ENCODE peak calls at places on chromosome 21, in five cellular contexts. One of them, this sample, is unnamed.

GRCh38 chr21:41318218-41318617 is 1.6 kb downstream of the FAM3B start:
- DNase-seq in H9: no peak
- DNase-seq in trophoblast cell: no peak
- DNase-seq in mesenchymal stem cell: no peak
- DNase-seq in neuronal stem cell: no peak
- DNase-seq in this sample: no peak

GRCh38 chr21:32278068-32278467 is 781 bp downstream of the MIS18A start:
- DNase-seq in trophoblast cell: no peak
- DNase-seq in mesenchymal stem cell: peak; percentile 30
- DNase-seq in neuronal stem cell: no peak
- DNase-seq in H9: no peak
- DNase-seq in this sample: no peak

GRCh38 chr21:41120997-41121396 is 47.0 kb upstream of the BACE2 start:
- DNase-seq in mesenchymal stem cell: no peak
- DNase-seq in trophoblast cell: no peak
- DNase-seq in H9: no peak
- DNase-seq in neuronal stem cell: no peak
- DNase-seq in this sample: no peak

GRCh38 chr21:45601551-45601950 is 42.0 kb upstream of the PCBP3 start:
- DNase-seq in mesenchymal stem cell: no peak
- DNase-seq in neuronal stem cell: no peak
- DNase-seq in H9: peak; percentile 7
- DNase-seq in trophoblast cell: no peak
- DNase-seq in this sample: no peak

GRCh38 chr21:45957986-45958610 is 23.5 kb upstream of the COL6A1 start:
- DNase-seq in H9: no peak
- DNase-seq in trophoblast cell: no peak
- DNase-seq in neuronal stem cell: no peak
- DNase-seq in mesenchymal stem cell: no peak
- DNase-seq in this sample: no peak

GRCh38 chr21:41739011-41739410 is 27.8 kb downstream of the RIPK4 start:
- DNase-seq in trophoblast cell: no peak
- DNase-seq in neuronal stem cell: no peak
- DNase-seq in mesenchymal stem cell: no peak
- DNase-seq in H9: no peak
- DNase-seq in this sample: no peak

GRCh38 chr21:31332525-31332924 is 11.5 kb downstream of the TIAM1 start:
- DNase-seq in mesenchymal stem cell: no peak
- DNase-seq in neuronal stem cell: no peak
- DNase-seq in H9: no peak
- DNase-seq in trophoblast cell: no peak
- DNase-seq in this sample: no peak

GRCh38 chr21:42038826-42039425 is 28.8 kb upstream of the ZBTB21 start:
- DNase-seq in H9: no peak
- DNase-seq in mesenchymal stem cell: peak; percentile 65
- DNase-seq in neuronal stem cell: no peak
- DNase-seq in trophoblast cell: no peak
- DNase-seq in this sample: no peak

GRCh38 chr21:16192900-16193299 is 463.1 kb downstream of the USP25 start:
- DNase-seq in neuronal stem cell: no peak
- DNase-seq in trophoblast cell: no peak
- DNase-seq in mesenchymal stem cell: no peak
- DNase-seq in H9: no peak
- DNase-seq in this sample: no peak

GRCh38 chr21:39499156-39499555 is 47.4 kb downstream of the SH3BGR start:
- DNase-seq in mesenchymal stem cell: no peak
- DNase-seq in trophoblast cell: no peak
- DNase-seq in H9: no peak
- DNase-seq in neuronal stem cell: no peak
- DNase-seq in this sample: no peak

GRCh38 chr21:40976198-40977114 is 129.5 kb upstream of the DSCAM start:
- DNase-seq in trophoblast cell: peak; percentile 8
- DNase-seq in H9: no peak
- DNase-seq in mesenchymal stem cell: no peak
- DNase-seq in neuronal stem cell: no peak
- DNase-seq in this sample: no peak

GRCh38 chr21:32648165-32648564 is 36.0 kb upstream of the CFAP298 start:
- DNase-seq in H9: no peak
- DNase-seq in neuronal stem cell: no peak
- DNase-seq in mesenchymal stem cell: no peak
- DNase-seq in trophoblast cell: no peak
- DNase-seq in this sample: no peak

GRCh38 chr21:21816778-21817177 is 818.6 kb downstream of the NCAM2 start:
- DNase-seq in H9: no peak
- DNase-seq in mesenchymal stem cell: no peak
- DNase-seq in neuronal stem cell: no peak
- DNase-seq in trophoblast cell: no peak
- DNase-seq in this sample: no peak

GRCh38 chr21:32302560-32302959 is 3.9 kb downstream of the MRAP start:
- DNase-seq in neuronal stem cell: no peak
- DNase-seq in trophoblast cell: no peak
- DNase-seq in H9: no peak
- DNase-seq in mesenchymal stem cell: no peak
- DNase-seq in this sample: no peak

GRCh38 chr21:9735421-9735961 is 785.9 kb upstream of the TPTE start:
- DNase-seq in H9: no peak
- DNase-seq in neuronal stem cell: no peak
- DNase-seq in mesenchymal stem cell: no peak
- DNase-seq in trophoblast cell: no peak
- DNase-seq in this sample: no peak

GRCh38 chr21:41974752-41975053 is 20.9 kb upstream of the C2CD2 start:
- DNase-seq in mesenchymal stem cell: no peak
- DNase-seq in trophoblast cell: no peak
- DNase-seq in H9: no peak
- DNase-seq in neuronal stem cell: no peak
- DNase-seq in this sample: no peak

GRCh38 chr21:21731626-21732025 is 733.4 kb downstream of the NCAM2 start:
- DNase-seq in H9: no peak
- DNase-seq in trophoblast cell: no peak
- DNase-seq in mesenchymal stem cell: no peak
- DNase-seq in neuronal stem cell: no peak
- DNase-seq in this sample: no peak

GRCh38 chr21:16179732-16180131 is 449.9 kb downstream of the USP25 start:
- DNase-seq in H9: no peak
- DNase-seq in trophoblast cell: no peak
- DNase-seq in neuronal stem cell: no peak
- DNase-seq in mesenchymal stem cell: peak; percentile 10
- DNase-seq in this sample: no peak

GRCh38 chr21:33057385-33057940 is 12.5 kb upstream of the OLIG1 start:
- DNase-seq in neuronal stem cell: no peak
- DNase-seq in mesenchymal stem cell: no peak
- DNase-seq in trophoblast cell: no peak
- DNase-seq in H9: no peak
- DNase-seq in this sample: no peak

GRCh38 chr21:38955495-38955894 is 149.8 kb downstream of the ETS2 start:
- DNase-seq in neuronal stem cell: no peak
- DNase-seq in H9: no peak
- DNase-seq in trophoblast cell: no peak
- DNase-seq in mesenchymal stem cell: peak; percentile 59
- DNase-seq in this sample: no peak

GRCh38 chr21:41659791-41660560 is 106.9 kb downstream of the RIPK4 start:
- DNase-seq in trophoblast cell: peak; percentile 25
- DNase-seq in mesenchymal stem cell: no peak
- DNase-seq in neuronal stem cell: no peak
- DNase-seq in H9: no peak
- DNase-seq in this sample: no peak

GRCh38 chr21:16389622-16390021 is 659.8 kb downstream of the USP25 start:
- DNase-seq in trophoblast cell: no peak
- DNase-seq in neuronal stem cell: no peak
- DNase-seq in H9: no peak
- DNase-seq in mesenchymal stem cell: no peak
- DNase-seq in this sample: no peak

GRCh38 chr21:43208561-43209332 is 39.9 kb downstream of the CRYAA start:
- DNase-seq in H9: peak; percentile 31
- DNase-seq in neuronal stem cell: no peak
- DNase-seq in trophoblast cell: no peak
- DNase-seq in mesenchymal stem cell: no peak
- DNase-seq in this sample: no peak

GRCh38 chr21:41777934-41778815 is 11.3 kb upstream of the RIPK4 start:
- DNase-seq in neuronal stem cell: peak; percentile 82
- DNase-seq in mesenchymal stem cell: peak; percentile 75
- DNase-seq in H9: peak; percentile 95
- DNase-seq in trophoblast cell: peak; percentile 99
- DNase-seq in this sample: peak; percentile 97

GRCh38 chr21:15121655-15122120 is 56.9 kb upstream of the NRIP1 start:
- DNase-seq in trophoblast cell: no peak
- DNase-seq in mesenchymal stem cell: peak; percentile 45
- DNase-seq in neuronal stem cell: no peak
- DNase-seq in H9: peak; percentile 28
- DNase-seq in this sample: no peak

GRCh38 chr21:15496896-15497295 is 232.9 kb upstream of the USP25 start:
- DNase-seq in H9: no peak
- DNase-seq in neuronal stem cell: no peak
- DNase-seq in mesenchymal stem cell: no peak
- DNase-seq in trophoblast cell: no peak
- DNase-seq in this sample: no peak

GRCh38 chr21:15820857-15821256 is 91.1 kb downstream of the USP25 start:
- DNase-seq in trophoblast cell: no peak
- DNase-seq in H9: no peak
- DNase-seq in neuronal stem cell: no peak
- DNase-seq in mesenchymal stem cell: no peak
- DNase-seq in this sample: no peak

GRCh38 chr21:14773777-14774345 is 227.7 kb upstream of the SAMSN1 start:
- DNase-seq in H9: peak; percentile 68
- DNase-seq in mesenchymal stem cell: peak; percentile 6
- DNase-seq in trophoblast cell: peak; percentile 71
- DNase-seq in neuronal stem cell: peak; percentile 23
- DNase-seq in this sample: peak; percentile 23

GRCh38 chr21:46093668-46094400 is 4.1 kb upstream of the COL6A2 start:
- DNase-seq in H9: peak; percentile 28
- DNase-seq in neuronal stem cell: no peak
- DNase-seq in mesenchymal stem cell: no peak
- DNase-seq in trophoblast cell: no peak
- DNase-seq in this sample: no peak

GRCh38 chr21:19261731-19262367 is 858.3 kb upstream of the TMPRSS15 start:
- DNase-seq in neuronal stem cell: no peak
- DNase-seq in H9: no peak
- DNase-seq in trophoblast cell: no peak
- DNase-seq in mesenchymal stem cell: no peak
- DNase-seq in this sample: no peak

GRCh38 chr21:32653326-32653901 is 41.2 kb upstream of the CFAP298 start:
- DNase-seq in H9: peak; percentile 35
- DNase-seq in trophoblast cell: peak; percentile 55
- DNase-seq in mesenchymal stem cell: peak; percentile 29
- DNase-seq in neuronal stem cell: peak; percentile 5
- DNase-seq in this sample: no peak

GRCh38 chr21:38679531-38679930 is 126.2 kb upstream of the ETS2 start:
- DNase-seq in trophoblast cell: peak; percentile 14
- DNase-seq in neuronal stem cell: no peak
- DNase-seq in H9: no peak
- DNase-seq in mesenchymal stem cell: peak; percentile 86
- DNase-seq in this sample: no peak

GRCh38 chr21:45367402-45368351 is 37.3 kb upstream of the COL18A1 start:
- DNase-seq in H9: no peak
- DNase-seq in mesenchymal stem cell: no peak
- DNase-seq in neuronal stem cell: no peak
- DNase-seq in trophoblast cell: no peak
- DNase-seq in this sample: no peak

GRCh38 chr21:36028127-36029069 is 31.9 kb downstream of the SETD4 start:
- DNase-seq in trophoblast cell: peak; percentile 89
- DNase-seq in H9: peak; percentile 86
- DNase-seq in neuronal stem cell: peak; percentile 81
- DNase-seq in mesenchymal stem cell: peak; percentile 66
- DNase-seq in this sample: peak; percentile 50

GRCh38 chr21:31268090-31268489 is 76.0 kb downstream of the TIAM1 start:
- DNase-seq in trophoblast cell: no peak
- DNase-seq in neuronal stem cell: no peak
- DNase-seq in mesenchymal stem cell: no peak
- DNase-seq in H9: no peak
- DNase-seq in this sample: no peak

GRCh38 chr21:44338971-44339910 is at the start of gene CFAP410:
- DNase-seq in H9: peak; percentile 96
- DNase-seq in trophoblast cell: peak; percentile 97
- DNase-seq in mesenchymal stem cell: peak; percentile 95
- DNase-seq in neuronal stem cell: peak; percentile 95
- DNase-seq in this sample: peak; percentile 84
- H3K14ac ChIP-seq in H9: peak within 1 kb of the TSS; percentile 79
- H3K14ac ChIP-seq in trophoblast cell: peak within 1 kb of the TSS; percentile 87
- H3K14ac ChIP-seq in mesenchymal stem cell: peak within 1 kb of the TSS; percentile 16
- H3K14ac ChIP-seq in neuronal stem cell: peak within 1 kb of the TSS; percentile 50
- H3K14ac ChIP-seq in this sample: no peak within 1 kb of the TSS

DNA sequence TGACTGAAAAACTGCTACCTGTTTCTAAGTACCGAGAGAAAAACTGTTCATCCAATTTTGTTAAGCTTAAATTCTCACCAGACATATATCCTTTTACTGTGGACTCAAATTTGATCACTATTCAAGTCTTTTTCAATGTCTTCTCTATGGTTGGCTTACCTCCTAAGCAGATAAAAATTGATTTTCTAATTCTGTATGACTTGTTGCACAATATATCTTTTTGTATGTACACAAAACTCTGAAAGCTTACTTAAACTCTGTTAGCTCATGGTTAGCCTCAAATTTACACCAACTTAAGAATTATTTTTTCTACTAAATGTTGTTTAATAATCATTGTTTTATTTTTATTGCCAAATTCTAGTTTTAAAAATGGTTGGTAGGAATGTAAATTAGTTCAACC is 715.4 kb downstream of the LTN1 start:
- DNase-seq in H9: no peak
- DNase-seq in neuronal stem cell: no peak
- DNase-seq in trophoblast cell: no peak
- DNase-seq in mesenchymal stem cell: no peak
- DNase-seq in this sample: no peak
- H2BK12ac ChIP-seq in H9: no peak overlapping the region
- H2BK12ac ChIP-seq in neuronal stem cell: no peak overlapping the region
- H2BK12ac ChIP-seq in trophoblast cell: no peak overlapping the region
- H2BK12ac ChIP-seq in mesenchymal stem cell: no peak overlapping the region
- H2BK12ac ChIP-seq in this sample: no peak overlapping the region

GRCh38 chr21:28473530-28474225 is 519.0 kb downstream of the LTN1 start:
- DNase-seq in mesenchymal stem cell: no peak
- DNase-seq in H9: no peak
- DNase-seq in trophoblast cell: no peak
- DNase-seq in neuronal stem cell: no peak
- DNase-seq in this sample: no peak
- H3K14ac ChIP-seq in mesenchymal stem cell: no peak overlapping the region
- H3K14ac ChIP-seq in H9: no peak overlapping the region
- H3K14ac ChIP-seq in trophoblast cell: no peak overlapping the region
- H3K14ac ChIP-seq in neuronal stem cell: no peak overlapping the region
- H3K14ac ChIP-seq in this sample: no peak overlapping the region

GRCh38 chr21:25896657-25897056 is 161.9 kb downstream of the GABPA start:
- DNase-seq in trophoblast cell: no peak
- DNase-seq in mesenchymal stem cell: no peak
- DNase-seq in neuronal stem cell: no peak
- DNase-seq in H9: no peak
- DNase-seq in this sample: no peak

GRCh38 chr21:25895565-25896205 is 160.9 kb downstream of the GABPA start:
- DNase-seq in neuronal stem cell: no peak
- DNase-seq in mesenchymal stem cell: peak; percentile 60
- DNase-seq in trophoblast cell: peak; percentile 63
- DNase-seq in H9: no peak
- DNase-seq in this sample: no peak

GRCh38 chr21:25898671-25899070 is 163.9 kb downstream of the GABPA start:
- DNase-seq in mesenchymal stem cell: no peak
- DNase-seq in trophoblast cell: peak; percentile 17
- DNase-seq in H9: no peak
- DNase-seq in neuronal stem cell: no peak
- DNase-seq in this sample: no peak

GRCh38 chr21:25901580-25901979 is 166.8 kb downstream of the GABPA start:
- DNase-seq in trophoblast cell: no peak
- DNase-seq in mesenchymal stem cell: no peak
- DNase-seq in neuronal stem cell: no peak
- DNase-seq in H9: no peak
- DNase-seq in this sample: no peak

GRCh38 chr21:25897383-25897782 is 162.6 kb downstream of the GABPA start:
- DNase-seq in H9: no peak
- DNase-seq in neuronal stem cell: no peak
- DNase-seq in mesenchymal stem cell: no peak
- DNase-seq in trophoblast cell: no peak
- DNase-seq in this sample: no peak
- H2BK12ac ChIP-seq in H9: no peak overlapping the region
- H2BK12ac ChIP-seq in neuronal stem cell: no peak overlapping the region
- H2BK12ac ChIP-seq in mesenchymal stem cell: no peak overlapping the region
- H2BK12ac ChIP-seq in trophoblast cell: no peak overlapping the region
- H2BK12ac ChIP-seq in this sample: no peak overlapping the region